ENCODE peak calls at places on chromosomes 7 and 10, in nine cellular contexts. T is neural progenitor cell, U is GM23248, L is HCT116, C is GM23338, I is hepatocyte, G is OCI-LY7, V is MM.1S, O is SK-N-SH. W is an unnamed sample.

GRCh38 chr10:18097524-18097923 is 42.7 kb upstream of the CACNB2 start:
- DNase-seq in T (no peak), U (peak; percentile 64), L (no peak), C (no peak), I (no peak), G (no peak), V (no peak), O (no peak), W (peak; percentile 48)

GRCh38 chr7:76051840-76052239 is 3.9 kb downstream of the MDH2 start:
- DNase-seq in T (no peak), U (no peak), L (no peak), C (no peak), I (no peak), G (no peak), V (no peak), O (no peak), W (peak; percentile 14)

GRCh38 chr10:36681751-36682633 is 443.4 kb upstream of the ANKRD30A start:
- DNase-seq in T (no peak), U (no peak), L (no peak), C (peak; percentile 28), I (no peak), G (no peak), V (no peak), O (no peak), W (peak; percentile 65)

GRCh38 chr10:93288679-93289634 is 193.2 kb downstream of the MYOF start:
- DNase-seq in T (peak; percentile 90), U (peak; percentile 86), L (peak; percentile 78), C (peak; percentile 96), I (peak; percentile 87), G (peak; percentile 51), V (peak; percentile 53), O (peak; percentile 77), W (peak; percentile 92)

GRCh38 chr10:114349505-114350211 is 54.6 kb downstream of the AFAP1L2 start:
- DNase-seq in T (peak; percentile 34), U (no peak), L (no peak), C (no peak), I (peak; percentile 67), G (no peak), V (no peak), O (no peak), W (no peak)

GRCh38 chr7:25846722-25847121 is 305.3 kb upstream of the NFE2L3 start:
- DNase-seq in T (no peak), U (peak; percentile 72), L (no peak), C (no peak), I (peak; percentile 77), G (no peak), V (no peak), O (peak; percentile 55), W (peak; percentile 56)

GRCh38 chr10:29703276-29703675 is 68.5 kb upstream of the SVIL start:
- DNase-seq in T (no peak), U (no peak), L (no peak), C (no peak), I (peak; percentile 58), G (no peak), V (no peak), O (peak; percentile 82), W (no peak)

GRCh38 chr7:124152859-124153692 is 120.2 kb upstream of the TMEM229A start:
- DNase-seq in T (peak; percentile 30), U (peak; percentile 24), L (peak; percentile 47), C (peak; percentile 76), I (peak; percentile 54), G (peak; percentile 9), V (peak; percentile 69), O (peak; percentile 34), W (peak; percentile 67)

GRCh38 chr7:151235091-151235787 is 3.0 kb downstream of the CHPF2 start:
- DNase-seq in T (no peak), U (no peak), L (no peak), C (no peak), I (no peak), G (no peak), V (no peak), O (no peak), W (no peak)

GRCh38 chr10:1102392-1102791 is 46.2 kb downstream of the WDR37 start:
- DNase-seq in T (no peak), U (no peak), L (no peak), C (no peak), I (no peak), G (no peak), V (no peak), O (no peak), W (no peak)

GRCh38 chr7:28862876-28863275 is 95.3 kb downstream of the TRIL start:
- DNase-seq in T (no peak), U (no peak), L (no peak), C (no peak), I (no peak), G (no peak), V (no peak), O (no peak), W (no peak)

GRCh38 chr10:110641256-110641655 is 2.9 kb upstream of the RBM20 start:
- DNase-seq in T (peak; percentile 79), U (no peak), L (peak; percentile 42), C (peak; percentile 91), I (peak; percentile 68), G (peak; percentile 58), V (peak; percentile 31), O (peak; percentile 62), W (peak; percentile 53)

GRCh38 chr7:97731736-97732370 is at the start of gene TAC1:
- DNase-seq in T (peak; percentile 79), U (peak; percentile 32), L (no peak), C (peak; percentile 74), I (peak; percentile 35), G (no peak), V (no peak), O (peak; percentile 38), W (no peak)

GRCh38 chr10:124999433-125000365 is 57.8 kb downstream of the ZRANB1 start:
- DNase-seq in T (no peak), U (peak; percentile 96), L (no peak), C (no peak), I (no peak), G (no peak), V (no peak), O (peak; percentile 27), W (no peak)
- TF ChIP-seq EZH2phosphoT487 in T (no peak), U (no peak), L (no peak), C (no peak), I (no peak), G (no peak), V (no peak), O (no peak), W (no peak)

DNA sequence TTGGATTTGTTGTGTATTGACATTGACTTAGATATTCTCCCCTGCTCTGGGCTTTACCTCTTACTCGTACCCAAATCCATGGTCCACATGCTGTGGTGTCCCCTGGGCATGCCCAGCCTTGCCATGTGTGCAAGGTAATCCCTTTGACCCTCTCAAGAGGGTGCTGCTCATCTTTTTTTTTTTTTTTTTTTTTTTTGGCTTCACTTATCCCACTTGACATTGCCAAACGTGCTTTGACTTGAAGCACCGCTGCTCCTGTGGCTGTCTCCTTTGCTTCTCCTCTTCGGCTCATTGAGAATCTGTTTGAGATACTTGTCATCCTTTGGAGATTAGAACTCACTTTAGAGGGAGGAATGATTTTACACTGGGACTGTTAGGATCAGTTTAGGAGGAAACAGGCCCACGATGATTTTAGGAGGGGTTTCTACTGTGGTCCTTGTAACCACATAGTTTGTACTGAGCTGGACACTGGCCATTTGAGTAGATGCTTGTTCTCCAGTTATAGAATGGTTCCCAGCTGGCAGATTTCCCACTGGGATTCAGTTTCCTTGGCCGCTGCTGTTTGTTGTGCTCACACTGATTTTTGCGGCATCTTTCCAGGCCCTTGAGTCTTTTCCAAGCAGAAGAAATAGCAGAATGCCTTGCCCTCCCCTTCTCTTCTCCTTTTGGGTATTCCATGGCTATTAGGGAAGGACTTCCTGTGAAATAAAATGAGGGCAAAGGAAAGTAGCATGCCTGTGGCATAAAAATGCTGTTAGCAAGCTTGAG is 184.8 kb downstream of the AUTS2 start:
- DNase-seq in T (no peak), U (peak; percentile 25), L (no peak), C (no peak), I (peak; percentile 41), G (no peak), V (no peak), O (no peak), W (no peak)
- H3K4me1 ChIP-seq in T (peaks cover 23% of the 10 kb centered on the region), U (no peaks in the 10 kb centered on the region), L (no peaks in the 10 kb centered on the region), C (peaks cover 22% of the 10 kb centered on the region), I (peaks cover 7% of the 10 kb centered on the region), G (peaks cover 36% of the 10 kb centered on the region), V (no peaks in the 10 kb centered on the region), O (peaks cover 23% of the 10 kb centered on the region), W (no peaks in the 10 kb centered on the region)

DNA sequence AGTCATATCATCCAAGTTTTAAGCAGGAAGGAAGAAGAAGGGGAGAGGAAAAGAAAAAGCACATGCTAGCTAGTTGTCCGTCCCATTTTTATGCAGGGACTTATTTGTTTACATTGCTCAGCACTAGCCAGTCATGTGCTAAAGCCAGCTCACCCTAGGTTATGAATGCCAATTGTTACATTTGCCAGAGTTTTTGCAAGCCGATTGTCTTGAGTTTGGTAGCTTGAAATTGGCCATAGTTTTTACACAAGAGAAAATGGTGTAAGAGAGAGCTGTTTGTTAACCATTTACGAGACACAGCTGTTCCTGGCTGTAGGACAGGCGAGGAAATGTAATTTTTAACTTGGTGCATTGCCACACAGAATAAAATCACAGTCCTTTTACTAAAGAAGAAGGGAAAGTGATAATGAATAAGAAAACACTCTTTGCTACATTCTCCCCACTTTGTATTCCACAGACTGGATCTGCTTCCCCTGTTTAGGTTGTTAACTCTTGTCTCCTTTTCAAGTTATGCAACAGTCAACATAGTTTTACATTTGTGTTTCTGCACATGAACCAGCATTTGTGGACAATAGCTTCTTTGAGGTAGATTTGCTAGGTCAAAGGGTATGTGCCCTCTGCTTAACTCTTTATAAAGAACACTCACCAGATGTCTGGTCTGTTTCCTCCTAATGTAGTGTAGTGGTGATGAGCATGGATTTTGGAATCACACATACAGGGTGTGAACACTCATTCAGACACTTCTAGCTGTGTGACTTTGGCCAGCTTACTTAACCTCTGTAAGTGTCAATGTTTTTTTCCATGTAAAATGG is 357.2 kb downstream of the LRMDA start:
- DNase-seq in T (no peak), U (peak; percentile 66), L (no peak), C (no peak), I (no peak), G (no peak), V (no peak), O (no peak), W (peak; percentile 80)
- TF ChIP-seq EZH2phosphoT487 in T (no peak), U (no peak), L (no peak), C (no peak), I (no peak), G (no peak), V (no peak), O (no peak), W (no peak)

GRCh38 chr10:72080042-72081035 is 8.0 kb downstream of the SPOCK2 start:
- DNase-seq in T (no peak), U (no peak), L (no peak), C (peak; percentile 48), I (no peak), G (no peak), V (no peak), O (no peak), W (peak; percentile 60)

GRCh38 chr10:72083234-72084093 is 4.9 kb downstream of the SPOCK2 start:
- DNase-seq in T (no peak), U (no peak), L (no peak), C (no peak), I (no peak), G (no peak), V (no peak), O (no peak), W (no peak)

GRCh38 chr10:72081210-72081609 is 7.1 kb downstream of the SPOCK2 start:
- DNase-seq in T (no peak), U (no peak), L (no peak), C (no peak), I (no peak), G (no peak), V (no peak), O (no peak), W (no peak)

GRCh38 chr10:72084094-72084459 is 4.3 kb downstream of the SPOCK2 start:
- DNase-seq in T (no peak), U (no peak), L (no peak), C (no peak), I (no peak), G (peak; percentile 31), V (no peak), O (no peak), W (no peak)

GRCh38 chr10:72081772-72082590 is 6.4 kb downstream of the SPOCK2 start:
- DNase-seq in T (no peak), U (no peak), L (no peak), C (no peak), I (no peak), G (no peak), V (no peak), O (peak; percentile 23), W (peak; percentile 90)
- H3K4me1 ChIP-seq in T (peaks cover 30% of the 10 kb centered on the region), U (no peaks in the 10 kb centered on the region), L (peaks cover 22% of the 10 kb centered on the region), C (peaks cover 7% of the 10 kb centered on the region), I (no peaks in the 10 kb centered on the region), G (peaks cover 45% of the 10 kb centered on the region), V (no peaks in the 10 kb centered on the region), O (peaks cover 11% of the 10 kb centered on the region), W (peaks cover 23% of the 10 kb centered on the region)